ENCODE peak calls at places on chromosomes 4 and X, in five cellular contexts. S is HepG2, N is keratinocyte, M is neural progenitor cell, U is K562. J is an unnamed sample.

GRCh38 chr4:7131498-7132031 is 60.8 kb upstream of the SORCS2 start:
- DNase-seq in S (no peak), N (no peak), M (no peak), U (no peak), J (no peak)

GRCh38 chr4:76156635-76157034 is 8.4 kb upstream of the NUP54 start:
- DNase-seq in S (no peak), N (no peak), M (no peak), U (no peak), J (no peak)

GRCh38 chr4:40264995-40265909 is 68.4 kb downstream of the RHOH start:
- DNase-seq in S (no peak), N (no peak), M (peak; percentile 15), U (peak; percentile 71), J (peak; percentile 66)

GRCh38 chrX:86002076-86002896 is 45.1 kb downstream of the CHM start:
- DNase-seq in S (peak; percentile 83), N (no peak), M (peak; percentile 87), U (peak; percentile 11), J (peak; percentile 67)

GRCh38 chr4:4457803-4458550 is 71.1 kb downstream of the NSG1 start:
- DNase-seq in S (no peak), N (no peak), M (no peak), U (no peak), J (peak; percentile 87)

GRCh38 chrX:10648608-10649007 is 28.2 kb upstream of the MID1 start:
- DNase-seq in S (no peak), N (no peak), M (no peak), U (no peak), J (peak; percentile 15)

GRCh38 chrX:3345281-3346081 is 971 bp downstream of the MXRA5 start:
- DNase-seq in S (no peak), N (no peak), M (peak; percentile 66), U (no peak), J (peak; percentile 56)

GRCh38 chr4:124980276-124980752 is 267.8 kb upstream of the ANKRD50 start:
- DNase-seq in S (no peak), N (no peak), M (no peak), U (no peak), J (peak; percentile 89)

GRCh38 chr4:154928640-154929257 is 147.7 kb downstream of the RBM46 start:
- DNase-seq in S (peak; percentile 32), N (no peak), M (peak; percentile 53), U (no peak), J (peak; percentile 72)

GRCh38 chr4:188138227-188138626 is 1.0 kb upstream of the TRIML1 start:
- DNase-seq in S (no peak), N (no peak), M (no peak), U (no peak), J (no peak)

GRCh38 chr4:39339968-39340367 is 26.2 kb downstream of the RFC1 start:
- DNase-seq in S (no peak), N (no peak), M (no peak), U (no peak), J (no peak)

GRCh38 chr4:30537462-30537861 is 182.7 kb upstream of the PCDH7 start:
- DNase-seq in S (no peak), N (no peak), M (no peak), U (no peak), J (peak; percentile 96)

GRCh38 chr4:138401330-138401729 is 159.2 kb upstream of the SLC7A11 start:
- DNase-seq in S (no peak), N (no peak), M (no peak), U (no peak), J (no peak)

GRCh38 chr4:77742054-77742453 is 77.1 kb downstream of the CNOT6L start:
- DNase-seq in S (no peak), N (no peak), M (no peak), U (no peak), J (peak; percentile 11)

GRCh38 chrX:101062171-101062570 is 10.3 kb upstream of the TRMT2B start:
- DNase-seq in S (no peak), N (no peak), M (no peak), U (no peak), J (no peak)

GRCh38 chrX:74343970-74344622 is 40.1 kb downstream of the ZCCHC13 start:
- DNase-seq in S (peak; percentile 60), N (peak; percentile 41), M (peak; percentile 84), U (peak; percentile 46), J (peak; percentile 97)

GRCh38 chr4:189787216-189788031 is 153.2 kb upstream of the FRG1 start:
- DNase-seq in S (no peak), N (no peak), M (no peak), U (no peak), J (peak; percentile 29)

GRCh38 chr4:73705056-73705432 is 35.3 kb upstream of the CXCL8 start:
- DNase-seq in S (no peak), N (no peak), M (peak; percentile 7), U (no peak), J (peak; percentile 66)

GRCh38 chrX:19005909-19006308 is 22.0 kb upstream of the PHKA2 start:
- DNase-seq in S (peak; percentile 4), N (no peak), M (no peak), U (no peak), J (no peak)

GRCh38 chr4:159012381-159012780 is 90.5 kb upstream of the RAPGEF2 start:
- DNase-seq in S (no peak), N (no peak), M (no peak), U (no peak), J (no peak)

GRCh38 chr4:131370846-131371245 is 1778.2 kb upstream of the PCDH10 start:
- DNase-seq in S (no peak), N (no peak), M (no peak), U (no peak), J (no peak)

GRCh38 chr4:115113382-115114106 is at the start of gene NDST4:
- DNase-seq in S (no peak), N (no peak), M (peak; percentile 87), U (no peak), J (peak; percentile 79)

GRCh38 chr4:185304944-185305690 is 90.6 kb downstream of the LRP2BP start:
- DNase-seq in S (peak; percentile 30), N (no peak), M (peak; percentile 82), U (no peak), J (peak; percentile 45)

GRCh38 chr4:39613093-39613656 is 25.5 kb downstream of the SMIM14 start:
- DNase-seq in S (peak; percentile 49), N (no peak), M (no peak), U (no peak), J (peak; percentile 54)

GRCh38 chr4:55926610-55927009 is 22.1 kb upstream of the CEP135 start:
- DNase-seq in S (no peak), N (no peak), M (no peak), U (no peak), J (no peak)
- H3K9ac ChIP-seq in S (no peak overlapping the region), N (no peak overlapping the region), M (no peak overlapping the region), U (no peak overlapping the region), J (no peak overlapping the region)

DNA sequence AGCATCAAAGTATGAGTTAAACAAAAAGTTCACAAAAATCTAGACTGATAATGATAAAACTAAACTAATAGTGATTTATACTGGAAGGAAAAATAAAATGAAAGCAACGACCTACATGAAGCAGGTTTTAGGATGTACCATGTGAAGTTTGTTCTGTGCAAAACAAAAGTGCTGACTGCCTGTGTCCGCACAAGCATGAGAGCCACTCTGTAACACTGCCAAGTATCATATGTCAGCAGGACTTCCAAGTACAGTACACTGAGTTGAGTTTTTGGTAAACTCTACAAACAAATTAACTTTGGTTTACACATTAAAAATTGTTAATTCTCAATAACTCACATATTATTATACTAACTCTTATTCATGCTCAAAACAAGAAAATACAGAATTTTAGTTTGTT is 459.0 kb downstream of the PDGFC start:
- DNase-seq in S (no peak), N (no peak), M (no peak), U (no peak), J (peak; percentile 42)
- H2AFZ ChIP-seq in S (no peak overlapping the region), N (no peak overlapping the region), M (no peak overlapping the region), U (no peak overlapping the region), J (no peak overlapping the region)

GRCh38 chr4:54657556-54658313 is at the start of gene KIT:
- DNase-seq in S (no peak), N (no peak), M (peak; percentile 90), U (peak; percentile 40), J (peak; percentile 17)
- TF ChIP-seq EZH2 in S (no peak), N (peak; percentile 87), M (peak; percentile 85), U (no peak), J (peak; percentile 59)

GRCh38 chr4:112855058-112855457 is 194.4 kb upstream of the ANK2 start:
- DNase-seq in S (no peak), N (no peak), M (no peak), U (no peak), J (no peak)
- H3K9ac ChIP-seq in S (no peak overlapping the region), N (no peak overlapping the region), M (no peak overlapping the region), U (no peak overlapping the region), J (no peak overlapping the region)

GRCh38 chr4:170729897-170730296 is 640.1 kb upstream of the AADAT start:
- DNase-seq in S (no peak), N (no peak), M (no peak), U (no peak), J (no peak)
- H2AFZ ChIP-seq in S (no peak overlapping the region), N (no peak overlapping the region), M (peak overlapping the region; percentile 45), U (no peak overlapping the region), J (no peak overlapping the region)

DNA sequence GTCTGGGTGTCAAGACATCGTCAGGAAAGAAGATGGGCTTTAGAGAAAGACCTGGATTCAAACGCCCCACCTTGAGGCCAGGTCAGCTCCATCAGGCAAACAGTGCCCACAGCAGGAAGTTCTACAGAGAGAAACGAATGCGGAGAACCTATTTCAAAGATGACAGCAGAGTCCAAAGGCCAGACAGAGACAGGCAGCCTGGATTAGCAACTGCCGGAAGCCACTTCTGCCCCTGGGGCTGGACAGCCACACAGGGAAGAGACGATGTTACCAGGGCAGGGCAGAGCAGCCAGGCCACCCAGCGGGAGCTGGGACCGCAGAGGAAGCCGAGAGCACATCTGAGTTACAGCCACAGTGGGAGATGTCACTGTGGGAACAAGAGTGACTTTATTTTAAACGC is 1.2 kb downstream of the C4orf50 start:
- DNase-seq in S (peak; percentile 66), N (no peak), M (no peak), U (no peak), J (no peak)
- TF ChIP-seq EZH2 in S (no peak), N (no peak), M (no peak), U (no peak), J (no peak)

J was measured in fibroblast of lung.